ENCODE peak calls at places on chromosomes 16 and 17, in nine cellular contexts. O, M, S, C, E, P, G, J and Y are unnamed samples.

GRCh38 chr16:27625050-27625697 is 75.2 kb downstream of the KATNIP start:
- DNase-seq in O (peak; percentile 37), M (peak; percentile 71), S (peak; percentile 52), C (no peak), E (no peak), P (no peak), G (no peak), J (no peak), Y (peak; percentile 24)

GRCh38 chr17:76384222-76384986 is at the start of gene SPHK1:
- DNase-seq in O (peak; percentile 81), M (peak; percentile 94), S (peak; percentile 84), C (peak; percentile 96), E (peak; percentile 86), P (peak; percentile 37), G (no peak), J (peak; percentile 90), Y (peak; percentile 84)

GRCh38 chr17:15238064-15238463 is 27.1 kb downstream of the PMP22 start:
- DNase-seq in O (no peak), M (no peak), S (no peak), C (no peak), E (no peak), P (no peak), G (no peak), J (no peak), Y (no peak)

GRCh38 chr16:77290451-77291110 is 91.4 kb downstream of the SYCE1L start:
- DNase-seq in O (no peak), M (no peak), S (peak; percentile 80), C (no peak), E (no peak), P (peak; percentile 38), G (no peak), J (no peak), Y (no peak)

GRCh38 chr16:12143776-12144175 is 167.2 kb downstream of the SNX29 start:
- DNase-seq in O (no peak), M (no peak), S (no peak), C (no peak), E (no peak), P (no peak), G (no peak), J (no peak), Y (no peak)

GRCh38 chr17:14201087-14201486 is 35.6 kb downstream of the CDRT15 start:
- DNase-seq in O (no peak), M (no peak), S (peak; percentile 52), C (no peak), E (peak; percentile 81), P (no peak), G (no peak), J (no peak), Y (no peak)

GRCh38 chr17:27511921-27512320 is 55.7 kb downstream of the KSR1 start:
- DNase-seq in O (no peak), M (no peak), S (no peak), C (no peak), E (no peak), P (no peak), G (no peak), J (no peak), Y (no peak)

GRCh38 chr16:89084814-89085612 is 8.6 kb upstream of the ACSF3 start:
- DNase-seq in O (no peak), M (no peak), S (no peak), C (peak; percentile 50), E (no peak), P (no peak), G (no peak), J (no peak), Y (no peak)